ENCODE peak calls at places on chromosomes 2 and 18, in ten cellular contexts. S is GM06990, M is Caco-2, I is GM23248, U is brain microvascular endothelial cell, B is fibroblast of pulmonary artery, F is A549, R is mammary epithelial cell, C is body of pancreas, O is lower leg skin. E is an unnamed sample.
A peak's percentile ranks its signal among the peaks of the same experiment; 100 is the strongest.

GRCh38 chr18:26553943-26554342 is 5.6 kb upstream of the KCTD1 start:
- DNase-seq in F (no peak), S (no peak), M (no peak), I (no peak), O (no peak), B (no peak), U (no peak), R (no peak), C (no peak), E (no peak)

GRCh38 chr2:29703336-29703735 is 218.1 kb downstream of the ALK start:
- DNase-seq in M (no peak), R (no peak), B (no peak), C (no peak), U (no peak), I (no peak), F (no peak), S (no peak), O (no peak), E (no peak)

GRCh38 chr2:3045318-3045921 is 332.2 kb downstream of the EIPR1 start:
- DNase-seq in R (no peak), B (no peak), M (no peak), S (no peak), I (no peak), C (no peak), O (peak; percentile 34), U (no peak), F (no peak), E (no peak)

GRCh38 chr2:6068441-6068935 is 376.3 kb downstream of the SOX11 start:
- DNase-seq in M (no peak), S (no peak), U (no peak), B (no peak), R (no peak), O (no peak), I (no peak), C (no peak), F (no peak), E (no peak)

GRCh38 chr2:85713836-85714235 is 19.7 kb downstream of the GNLY start:
- DNase-seq in R (no peak), U (no peak), C (no peak), O (no peak), F (no peak), M (no peak), B (no peak), I (no peak), S (no peak), E (no peak)

GRCh38 chr2:177265834-177266817 is 1.6 kb upstream of the NFE2L2 start:
- DNase-seq in S (peak; percentile 25), F (peak; percentile 90), M (peak; percentile 51), I (peak; percentile 42), R (peak; percentile 60), O (no peak), U (no peak), B (peak; percentile 83), C (no peak), E (no peak)

GRCh38 chr2:66790651-66791181 is 355.8 kb downstream of the MEIS1 start:
- DNase-seq in I (peak; percentile 60), S (no peak), R (peak; percentile 36), F (peak; percentile 8), O (no peak), U (peak; percentile 51), C (no peak), B (peak; percentile 28), M (no peak), E (peak; percentile 57)

GRCh38 chr18:36572135-36572856 is 256.5 kb downstream of the TPGS2 start:
- DNase-seq in C (peak; percentile 54), B (peak; percentile 83), U (peak; percentile 60), F (peak; percentile 28), S (no peak), M (peak; percentile 5), I (peak; percentile 76), R (no peak), O (no peak), E (peak; percentile 11)

GRCh38 chr2:39779926-39780325 is 868 bp upstream of the THUMPD2 start:
- DNase-seq in B (no peak), F (no peak), R (no peak), M (no peak), C (no peak), S (no peak), U (no peak), O (no peak), I (no peak), E (no peak)

GRCh38 chr2:39778775-39779751 is at the start of gene THUMPD2:
- DNase-seq in S (peak; percentile 84), R (peak; percentile 63), F (peak; percentile 86), C (peak; percentile 70), B (peak; percentile 74), I (peak; percentile 88), U (peak; percentile 30), O (peak; percentile 90), M (peak; percentile 85), E (peak; percentile 73)

GRCh38 chr2:39780825-39781600 is 2.0 kb upstream of the THUMPD2 start:
- DNase-seq in U (no peak), C (no peak), B (no peak), I (peak; percentile 35), M (no peak), F (peak; percentile 14), S (no peak), O (no peak), R (no peak), E (peak; percentile 35)

GRCh38 chr2:39781697-39782096 is 2.6 kb upstream of the THUMPD2 start:
- DNase-seq in R (no peak), I (no peak), O (no peak), B (no peak), C (no peak), F (no peak), M (no peak), U (no peak), S (no peak), E (no peak)

GRCh38 chr2:39778233-39778632 is 825 bp downstream of the THUMPD2 start:
- DNase-seq in F (no peak), R (no peak), M (no peak), S (no peak), B (no peak), C (no peak), O (no peak), U (no peak), I (peak; percentile 12), E (no peak)
- H3K4me3 ChIP-seq in F (peak overlapping the region; percentile 55), R (peak overlapping the region; percentile 91), M (peak overlapping the region; percentile 96), S (peak overlapping the region; percentile 98), B (peak overlapping the region; percentile 59), C (peak overlapping the region; percentile 29), O (peak overlapping the region; percentile 93), U (peak overlapping the region; percentile 78), I (peak overlapping the region; percentile 86), E (peak overlapping the region; percentile 85)

DNA sequence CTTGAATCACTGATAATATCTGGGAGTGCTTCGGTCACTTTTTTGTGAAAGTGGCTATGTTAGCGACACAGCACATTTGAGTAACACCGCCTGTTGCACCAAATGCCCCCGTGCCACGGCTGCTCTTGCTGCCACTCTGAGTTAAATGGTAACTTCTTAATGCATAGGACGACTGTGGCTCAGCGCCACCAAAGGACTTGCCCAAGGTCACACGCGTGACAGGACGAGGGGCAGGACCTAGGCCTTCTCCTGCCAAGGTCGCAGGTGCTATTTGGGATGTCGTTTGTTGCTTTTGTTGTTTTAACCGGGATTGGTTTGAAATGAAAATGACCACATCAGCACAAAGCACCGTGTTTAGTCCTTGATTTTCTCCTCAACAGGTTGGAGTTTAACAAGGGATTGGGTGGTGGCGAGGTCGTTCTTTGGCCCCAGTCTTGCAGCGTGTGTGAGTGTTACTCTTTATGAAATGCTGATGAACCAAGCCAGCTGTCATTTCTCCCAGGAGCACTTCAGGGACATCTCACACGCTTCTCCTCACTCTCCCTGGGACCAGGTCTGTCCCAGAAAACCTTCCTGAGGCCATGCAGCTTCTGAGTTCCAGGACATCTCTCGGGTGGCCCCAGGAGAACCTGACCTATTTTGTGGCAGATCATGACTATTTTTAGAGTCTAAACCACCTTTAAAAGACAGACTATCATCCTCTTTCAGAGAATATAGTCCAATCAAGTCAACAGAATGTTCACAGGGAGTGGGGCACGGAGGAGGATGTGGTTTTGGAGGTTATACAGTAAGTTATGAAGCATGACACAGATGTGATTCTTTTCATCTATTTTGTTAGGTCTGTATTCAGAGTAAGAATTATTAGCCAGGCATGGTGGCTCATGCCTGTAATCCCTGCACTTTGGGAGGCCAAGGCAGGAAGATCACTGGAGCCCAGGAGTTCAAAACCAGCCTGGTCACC is 49.9 kb downstream of the MTCL1 start:
- DNase-seq in B (peak; percentile 23), I (peak; percentile 67), C (no peak), M (no peak), U (peak; percentile 72), S (peak; percentile 44), F (no peak), R (peak; percentile 65), O (no peak), E (no peak)
- H3K4me3 ChIP-seq in B (no peak overlapping the region), I (no peak overlapping the region), C (no peak overlapping the region), M (no peak overlapping the region), U (no peak overlapping the region), S (no peak overlapping the region), F (no peak overlapping the region), R (no peak overlapping the region), O (no peak overlapping the region), E (no peak overlapping the region)

GRCh38 chr2:230950833-230951339 is 25.8 kb upstream of the GPR55 start:
- DNase-seq in B (no peak), O (peak; percentile 50), I (no peak), M (no peak), C (no peak), F (no peak), S (no peak), R (no peak), U (no peak), E (no peak)

GRCh38 chr2:230951396-230951795 is 26.4 kb upstream of the GPR55 start:
- DNase-seq in O (peak; percentile 21), U (no peak), S (no peak), B (no peak), I (no peak), M (no peak), C (no peak), R (no peak), F (no peak), E (no peak)

GRCh38 chr2:230952226-230952956 is 27.3 kb upstream of the GPR55 start:
- DNase-seq in C (no peak), B (no peak), I (no peak), F (no peak), U (no peak), O (peak; percentile 69), M (no peak), R (no peak), S (no peak), E (no peak)

GRCh38 chr2:230947908-230948365 is 22.9 kb upstream of the GPR55 start:
- DNase-seq in F (no peak), C (no peak), B (no peak), I (no peak), U (no peak), S (peak; percentile 89), O (peak; percentile 82), M (no peak), R (no peak), E (no peak)

GRCh38 chr2:230949966-230950832 is 25.2 kb upstream of the GPR55 start:
- DNase-seq in O (peak; percentile 45), C (no peak), U (no peak), B (no peak), M (no peak), S (peak; percentile 77), R (no peak), I (no peak), F (no peak), E (no peak)
- H3K4me3 ChIP-seq in O (no peak overlapping the region), C (no peak overlapping the region), U (no peak overlapping the region), B (no peak overlapping the region), M (no peak overlapping the region), S (peak overlapping the region; percentile 15), R (no peak overlapping the region), I (no peak overlapping the region), F (no peak overlapping the region), E (no peak overlapping the region)

DNA sequence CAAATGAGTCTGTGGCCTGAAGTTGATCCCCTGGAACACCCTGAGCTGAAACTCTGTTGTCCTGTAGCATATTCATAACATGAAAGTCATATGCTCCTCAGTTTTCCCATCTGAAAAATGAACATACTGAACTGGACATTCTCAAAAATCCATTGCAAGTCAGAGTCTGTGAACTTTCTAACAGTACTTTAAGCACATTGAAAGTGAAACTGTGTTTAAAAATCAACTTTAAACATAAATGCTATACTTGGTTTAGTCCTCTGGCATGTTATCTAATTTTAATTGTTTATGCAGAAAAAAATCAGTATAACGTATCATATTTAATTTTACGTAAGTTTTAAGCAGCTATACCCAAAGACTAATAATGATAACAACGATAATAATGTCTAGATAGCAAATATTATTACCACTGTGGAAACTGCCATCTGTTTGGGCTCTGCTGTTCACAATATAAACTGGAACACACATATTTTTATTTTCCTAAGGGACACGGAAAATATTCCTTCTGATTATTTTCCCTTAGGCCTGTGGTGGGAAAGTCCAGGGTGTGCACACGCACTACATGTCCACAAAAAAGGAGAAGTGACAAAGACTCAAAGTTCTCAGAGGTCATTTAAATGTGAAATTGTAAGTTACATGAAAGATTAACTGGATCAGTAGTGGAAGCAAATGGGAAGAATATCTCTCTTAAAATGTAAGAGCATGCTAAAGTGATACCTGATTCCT is 56.1 kb upstream of the TTN start:
- DNase-seq in I (peak; percentile 11), O (no peak), M (no peak), C (no peak), B (no peak), U (no peak), F (no peak), R (no peak), S (no peak), E (no peak)
- H3K4me3 ChIP-seq in I (peak overlapping the region; percentile 49), O (no peak overlapping the region), M (no peak overlapping the region), C (no peak overlapping the region), B (no peak overlapping the region), U (no peak overlapping the region), F (no peak overlapping the region), R (no peak overlapping the region), S (no peak overlapping the region), E (no peak overlapping the region)

E was measured in MG63.